ENCODE peak calls at places on chromosomes 13 and 19, in ten cellular contexts. K, V, A, H, N, O, C, U, M and L are unnamed samples.
A peak's percentile ranks its signal among the peaks of the same experiment; 100 is the strongest.

GRCh38 chr13:106701810-106702341 is 133.9 kb upstream of the ARGLU1 start:
- DNase-seq in O (no peak), H (no peak), N (no peak), M (no peak), U (peak; percentile 16), C (no peak), V (no peak), K (no peak), A (no peak), L (no peak)

GRCh38 chr19:12749938-12750521 is 1.6 kb upstream of the BEST2 start:
- DNase-seq in N (no peak), A (peak; percentile 17), V (no peak), K (no peak), H (no peak), O (no peak), U (no peak), M (no peak), C (no peak), L (no peak)

GRCh38 chr13:41995946-41996345 is 35.0 kb upstream of the VWA8 start:
- DNase-seq in M (no peak), C (peak; percentile 59), V (no peak), O (no peak), K (no peak), U (no peak), H (no peak), A (no peak), N (no peak), L (no peak)

GRCh38 chr19:49592486-49593232 is 1.7 kb downstream of the PRR12 start:
- DNase-seq in H (no peak), N (no peak), U (no peak), K (no peak), M (peak; percentile 9), C (peak; percentile 32), V (no peak), A (no peak), O (no peak), L (no peak)

GRCh38 chr19:35596366-35596999 is 10.5 kb downstream of the PMIS2 start:
- DNase-seq in K (no peak), A (no peak), O (no peak), N (no peak), M (peak; percentile 54), V (no peak), C (peak; percentile 43), U (no peak), H (no peak), L (no peak)

GRCh38 chr19:13275016-13275722 is 125.0 kb downstream of the IER2 start:
- DNase-seq in C (no peak), N (no peak), M (no peak), U (no peak), V (no peak), K (no peak), A (no peak), O (no peak), H (no peak), L (no peak)

GRCh38 chr13:95033890-95034289 is 267.4 kb downstream of the ABCC4 start:
- DNase-seq in V (no peak), U (no peak), N (no peak), K (no peak), M (no peak), A (no peak), C (no peak), O (no peak), H (no peak), L (no peak)

GRCh38 chr13:98485561-98485960 is 91.3 kb downstream of the STK24 start:
- DNase-seq in A (no peak), M (no peak), C (no peak), O (no peak), N (peak; percentile 76), H (no peak), K (no peak), U (no peak), V (no peak), L (no peak)

GRCh38 chr19:8494158-8494557 is 8.3 kb downstream of the PRAM1 start:
- DNase-seq in N (no peak), O (no peak), H (no peak), K (no peak), C (no peak), M (no peak), U (no peak), V (no peak), A (no peak), L (no peak)

GRCh38 chr19:3178973-3179738 is 587 bp downstream of the S1PR4 start:
- DNase-seq in N (no peak), U (no peak), O (no peak), K (no peak), H (no peak), A (no peak), V (no peak), C (peak; percentile 55), M (no peak), L (no peak)

GRCh38 chr13:113741101-113741731 is 17.8 kb upstream of the TMEM255B start:
- DNase-seq in M (no peak), O (no peak), C (no peak), N (no peak), A (no peak), V (no peak), U (no peak), H (no peak), K (no peak), L (no peak)

GRCh38 chr13:85501616-85502015 is 297.6 kb downstream of the SLITRK6 start:
- DNase-seq in N (no peak), O (no peak), V (no peak), H (no peak), M (no peak), A (no peak), K (no peak), U (no peak), C (no peak), L (no peak)

GRCh38 chr19:43526884-43527859 is at the start of gene ETHE1:
- DNase-seq in M (peak; percentile 69), N (peak; percentile 95), V (peak; percentile 86), H (peak; percentile 77), O (peak; percentile 67), C (peak; percentile 86), K (peak; percentile 31), A (peak; percentile 53), U (peak; percentile 87), L (no peak)

GRCh38 chr13:67735651-67736050 is 505.5 kb upstream of the PCDH9 start:
- DNase-seq in H (no peak), N (no peak), K (no peak), O (no peak), V (no peak), M (no peak), A (no peak), U (no peak), C (no peak), L (no peak)

GRCh38 chr13:39326471-39326870 is 276.5 kb downstream of the LHFPL6 start:
- DNase-seq in H (no peak), A (no peak), U (no peak), V (no peak), M (no peak), K (no peak), O (no peak), N (no peak), C (no peak), L (no peak)

GRCh38 chr19:38304866-38305429 is 897 bp downstream of the C19orf33 start:
- DNase-seq in C (no peak), N (no peak), U (no peak), O (no peak), V (peak; percentile 97), M (peak; percentile 28), A (no peak), H (no peak), K (no peak), L (no peak)

GRCh38 chr13:21243045-21243842 is 66.8 kb downstream of the MRPL57 start:
- DNase-seq in N (no peak), C (no peak), V (no peak), K (no peak), H (no peak), O (no peak), A (no peak), M (no peak), U (no peak), L (no peak)

GRCh38 chr13:65943024-65943423 is 1287.1 kb downstream of the PCDH9 start:
- DNase-seq in V (no peak), K (no peak), N (no peak), A (no peak), C (no peak), M (no peak), H (no peak), U (no peak), O (no peak), L (no peak)

GRCh38 chr19:40745402-40745780 is 4.9 kb downstream of the ACTMAP start:
- DNase-seq in C (no peak), U (no peak), V (no peak), N (no peak), H (no peak), K (no peak), O (no peak), A (no peak), M (no peak), L (no peak)

GRCh38 chr19:19062454-19063182 is 1.2 kb upstream of the SLC25A42 start:
- DNase-seq in O (no peak), U (no peak), N (no peak), A (peak; percentile 16), M (no peak), H (no peak), C (peak; percentile 55), K (no peak), V (peak; percentile 9), L (no peak)

GRCh38 chr19:30053558-30053957 is 111.5 kb downstream of the URI1 start:
- DNase-seq in U (no peak), M (no peak), O (no peak), N (no peak), K (no peak), H (no peak), C (no peak), V (no peak), A (no peak), L (no peak)

GRCh38 chr19:49567722-49568454 is 12.5 kb downstream of the NOSIP start:
- DNase-seq in K (no peak), N (no peak), O (peak; percentile 60), H (no peak), A (no peak), C (peak; percentile 68), V (no peak), U (no peak), M (no peak), L (no peak)

GRCh38 chr13:51255556-51255955 is 33.4 kb downstream of the FAM124A start:
- DNase-seq in A (no peak), M (no peak), U (no peak), H (no peak), K (no peak), O (no peak), N (no peak), C (no peak), V (no peak), L (no peak)

GRCh38 chr19:51417107-51417806 is at the start of gene SIGLEC10:
- DNase-seq in N (no peak), H (no peak), C (peak; percentile 75), A (no peak), M (no peak), V (no peak), K (no peak), U (peak; percentile 40), O (no peak), L (no peak)

GRCh38 chr19:55206664-55207500 is 2.4 kb downstream of the PTPRH start:
- DNase-seq in H (peak; percentile 54), N (peak; percentile 92), U (peak; percentile 83), V (peak; percentile 97), C (peak; percentile 76), O (no peak), M (peak; percentile 85), K (peak; percentile 51), A (peak; percentile 68), L (peak; percentile 75)

GRCh38 chr19:38389101-38389925 is 816 bp downstream of the SPRED3 start:
- DNase-seq in N (no peak), U (no peak), K (no peak), V (no peak), A (peak; percentile 36), O (no peak), M (no peak), H (peak; percentile 30), C (no peak), L (peak; percentile 67)

GRCh38 chr13:25301347-25302113 is at the start of gene NUP58:
- DNase-seq in K (peak; percentile 73), O (peak; percentile 87), U (peak; percentile 94), C (peak; percentile 96), V (peak; percentile 88), H (peak; percentile 92), M (peak; percentile 94), N (peak; percentile 98), A (peak; percentile 79), L (peak; percentile 88)

GRCh38 chr19:12603714-12604113 is 6.9 kb downstream of the ZNF490 start:
- DNase-seq in C (peak; percentile 70), A (no peak), O (peak; percentile 25), M (no peak), U (no peak), H (no peak), N (no peak), K (no peak), V (no peak), L (no peak)